ENCODE peak calls at places on chromosomes 12 and 14, in nine cellular contexts. Y is Karpas-422, U is neuronal stem cell, M is SK-N-SH, T is WERI-Rb-1, V is brain microvascular endothelial cell, A is heart left ventricle, S is HepG2, K is hepatocyte. B is an unnamed sample.

GRCh38 chr14:94355191-94355794 is 32.2 kb upstream of the SERPINA6 start:
- DNase-seq in Y (no peak), U (peak; percentile 27), M (no peak), T (peak; percentile 45), V (peak; percentile 41), A (no peak), S (peak; percentile 85), K (peak; percentile 58), B (peak; percentile 67)

GRCh38 chr14:32226051-32226450 is 23.0 kb upstream of the RNU6-8 start:
- DNase-seq in Y (no peak), U (no peak), M (no peak), T (no peak), V (no peak), A (no peak), S (no peak), K (no peak), B (no peak)

GRCh38 chr12:105876426-105876927 is 262.3 kb downstream of the NUAK1 start:
- DNase-seq in Y (no peak), U (no peak), M (no peak), T (no peak), V (no peak), A (no peak), S (no peak), K (no peak), B (no peak)

GRCh38 chr12:95553202-95553943 is 2.1 kb upstream of the USP44 start:
- DNase-seq in Y (no peak), U (no peak), M (no peak), T (no peak), V (no peak), A (no peak), S (no peak), K (no peak), B (no peak)

GRCh38 chr14:42013560-42013959 is 406.9 kb downstream of the LRFN5 start:
- DNase-seq in Y (no peak), U (no peak), M (no peak), T (no peak), V (no peak), A (no peak), S (no peak), K (no peak), B (no peak)

GRCh38 chr14:55938249-55938791 is 179.9 kb upstream of the PELI2 start:
- DNase-seq in Y (no peak), U (no peak), M (no peak), T (no peak), V (no peak), A (no peak), S (no peak), K (peak; percentile 30), B (no peak)

GRCh38 chr14:63857467-63858030 is 4.7 kb downstream of the SYNE2 start:
- DNase-seq in Y (no peak), U (no peak), M (no peak), T (no peak), V (no peak), A (no peak), S (no peak), K (no peak), B (no peak)

GRCh38 chr14:69332782-69333395 is 65.2 kb downstream of the ERH start:
- DNase-seq in Y (no peak), U (no peak), M (no peak), T (no peak), V (no peak), A (no peak), S (no peak), K (no peak), B (no peak)

GRCh38 chr12:75120202-75120774 is 89.4 kb downstream of the KCNC2 start:
- DNase-seq in Y (no peak), U (no peak), M (no peak), T (no peak), V (no peak), A (no peak), S (no peak), K (peak; percentile 8), B (no peak)

GRCh38 chr12:89016970-89017778 is 335.1 kb downstream of the DUSP6 start:
- DNase-seq in Y (peak; percentile 87), U (peak; percentile 62), M (peak; percentile 38), T (peak; percentile 26), V (peak; percentile 65), A (no peak), S (peak; percentile 44), K (peak; percentile 84), B (peak; percentile 16)

GRCh38 chr12:60760965-60761364 is 1165.1 kb downstream of the SLC16A7 start:
- DNase-seq in Y (no peak), U (no peak), M (no peak), T (no peak), V (no peak), A (no peak), S (no peak), K (no peak), B (no peak)

GRCh38 chr12:89663577-89664357 is 44.9 kb downstream of the ATP2B1 start:
- DNase-seq in Y (peak; percentile 64), U (no peak), M (peak; percentile 54), T (no peak), V (peak; percentile 35), A (no peak), S (no peak), K (no peak), B (no peak)

DNA sequence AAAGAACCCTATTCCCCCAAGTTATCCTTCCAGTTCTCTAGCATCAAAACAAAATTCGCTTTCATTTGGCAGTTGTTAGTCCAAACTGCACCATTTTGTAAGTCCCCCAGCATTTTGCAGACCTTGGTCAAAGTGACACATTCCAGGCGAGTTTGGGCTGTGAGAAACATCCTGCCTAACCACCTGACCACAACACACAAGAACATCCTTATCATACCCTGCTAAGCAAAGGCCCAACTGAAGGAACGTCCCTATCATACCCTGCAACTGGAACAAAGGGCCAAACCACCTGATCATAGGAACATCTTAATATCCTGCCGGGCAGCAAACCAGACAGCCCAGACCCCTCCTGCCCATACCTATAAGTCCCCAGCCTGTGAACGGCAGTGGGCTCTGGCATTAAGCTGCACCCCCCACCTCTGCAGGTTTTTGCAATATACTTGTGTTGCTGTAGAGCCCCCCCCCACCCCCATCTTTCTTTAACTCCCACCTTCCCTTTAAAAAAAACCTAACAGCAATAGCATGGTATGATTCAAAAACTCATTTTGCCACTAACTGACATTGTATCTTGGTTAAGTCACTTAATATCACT is 2.7 kb downstream of the PCNX4 start:
- DNase-seq in Y (no peak), U (no peak), M (no peak), T (no peak), V (peak; percentile 80), A (no peak), S (peak; percentile 90), K (no peak), B (no peak)
- H3K36me3 ChIP-seq in Y (peaks cover 6% of the 10 kb centered on the region), U (peaks cover 32% of the 10 kb centered on the region), M (peaks cover 13% of the 10 kb centered on the region), T (peaks cover 19% of the 10 kb centered on the region), V (peaks cover 2% of the 10 kb centered on the region), A (no peaks in the 10 kb centered on the region), S (peaks cover 13% of the 10 kb centered on the region), K (no peaks in the 10 kb centered on the region), B (no peaks in the 10 kb centered on the region)

DNA sequence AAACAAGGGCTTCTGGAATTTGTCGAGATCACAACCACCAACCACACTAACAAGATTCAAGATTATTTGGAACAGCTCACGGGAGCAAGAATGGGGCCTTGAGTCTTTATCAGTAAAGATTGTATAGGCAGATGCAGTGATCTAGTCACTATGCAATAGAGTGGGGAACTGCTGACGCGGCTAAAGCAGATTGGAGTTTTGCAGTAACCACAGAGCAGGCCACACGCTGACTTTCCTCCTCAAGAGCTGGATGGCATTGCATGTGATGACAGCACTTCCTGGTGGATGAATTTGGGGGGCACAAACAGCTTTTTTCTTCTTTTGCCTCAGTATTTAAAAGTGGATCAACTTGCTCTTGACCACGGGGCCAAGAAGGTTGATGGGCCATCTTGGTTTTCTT is 46.0 kb downstream of the KCNK13 start:
- DNase-seq in Y (no peak), U (no peak), M (no peak), T (no peak), V (no peak), A (no peak), S (no peak), K (no peak), B (no peak)
- H3K4me3 ChIP-seq in Y (no peak overlapping the region), U (no peak overlapping the region), M (no peak overlapping the region), T (no peak overlapping the region), V (no peak overlapping the region), A (no peak overlapping the region), S (no peak overlapping the region), K (no peak overlapping the region), B (no peak overlapping the region)

DNA sequence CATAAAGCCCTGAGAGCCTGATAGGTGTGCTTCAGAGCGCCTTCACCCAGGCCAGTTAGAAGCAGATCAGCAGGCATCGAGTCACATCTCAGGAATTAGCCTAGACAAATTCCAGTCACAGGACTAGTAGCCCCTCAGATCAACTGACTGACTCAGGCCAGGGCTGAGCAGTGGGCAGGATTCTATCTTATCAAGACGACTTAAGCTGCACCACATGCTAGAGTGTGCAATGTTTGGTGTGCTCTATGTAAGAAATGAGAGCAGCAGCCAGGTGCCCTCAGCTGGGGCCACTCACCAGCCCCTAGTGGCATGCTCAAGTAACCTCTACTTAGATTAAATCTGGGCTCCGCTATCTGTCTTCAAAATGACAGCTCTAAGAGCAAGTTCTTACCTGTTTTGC is 19.7 kb upstream of the NGB start:
- DNase-seq in Y (peak; percentile 59), U (no peak), M (no peak), T (peak; percentile 43), V (peak; percentile 55), A (no peak), S (no peak), K (peak; percentile 35), B (peak; percentile 63)
- H3K27me3 ChIP-seq in Y (no peaks in the 10 kb centered on the region), U (no peaks in the 10 kb centered on the region), M (no peaks in the 10 kb centered on the region), T (no peaks in the 10 kb centered on the region), V (no peaks in the 10 kb centered on the region), A (no peaks in the 10 kb centered on the region), S (no peaks in the 10 kb centered on the region), K (no peaks in the 10 kb centered on the region), B (no peaks in the 10 kb centered on the region)

GRCh38 chr14:103663506-103663905 is 34.5 kb downstream of the KLC1 start:
- DNase-seq in Y (no peak), U (no peak), M (no peak), T (no peak), V (no peak), A (no peak), S (no peak), K (no peak), B (no peak)

GRCh38 chr14:103669370-103669769 is 40.4 kb downstream of the KLC1 start:
- DNase-seq in Y (no peak), U (no peak), M (no peak), T (no peak), V (no peak), A (no peak), S (no peak), K (no peak), B (no peak)

GRCh38 chr14:103662591-103662990 is 33.6 kb downstream of the KLC1 start:
- DNase-seq in Y (no peak), U (no peak), M (no peak), T (no peak), V (no peak), A (no peak), S (no peak), K (no peak), B (no peak)

GRCh38 chr14:103668117-103668516 is 39.1 kb downstream of the KLC1 start:
- DNase-seq in Y (no peak), U (no peak), M (no peak), T (no peak), V (no peak), A (no peak), S (no peak), K (no peak), B (no peak)

DNA sequence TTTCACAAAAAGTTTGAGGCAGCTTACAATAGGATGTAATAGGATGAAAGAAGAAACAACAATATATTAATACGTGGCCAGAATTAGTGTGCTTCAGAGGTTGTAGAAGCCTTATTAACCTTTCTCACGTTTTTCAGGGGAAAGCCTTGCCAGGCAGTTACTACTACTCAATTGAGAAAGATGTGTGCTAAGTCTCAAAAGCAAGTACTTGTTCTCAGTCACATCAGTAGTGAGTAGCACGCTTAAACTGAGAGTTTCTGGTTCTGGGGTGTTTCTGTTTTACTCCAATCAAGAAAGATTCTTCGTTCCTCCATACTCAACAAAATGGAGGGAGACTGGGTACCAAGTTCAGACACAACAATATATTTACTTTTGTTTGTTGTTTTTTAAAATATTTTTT is 38.7 kb downstream of the KLC1 start:
- DNase-seq in Y (no peak), U (no peak), M (no peak), T (no peak), V (no peak), A (no peak), S (no peak), K (no peak), B (no peak)
- H3K36me3 ChIP-seq in Y (peaks cover 29% of the 10 kb centered on the region), U (peaks cover 89% of the 10 kb centered on the region), M (peaks cover 28% of the 10 kb centered on the region), T (peaks cover 88% of the 10 kb centered on the region), V (peaks cover 50% of the 10 kb centered on the region), A (peaks cover 99% of the 10 kb centered on the region), S (peaks cover 57% of the 10 kb centered on the region), K (no peaks in the 10 kb centered on the region), B (peaks cover 24% of the 10 kb centered on the region)